ENCODE peak calls at places on chromosomes 4 and X, in seven cellular contexts. One of them, this sample, is unnamed.

GRCh38 chr4:173530326-173531062 is 465 bp upstream of the HAND2 start:
- DNase-seq in WTC11: no peak
- DNase-seq in ovary: peak
- DNase-seq in cardiac muscle cell: peak
- DNase-seq in omental fat pad: no peak
- DNase-seq in lower leg skin: no peak
- DNase-seq in stomach: no peak
- DNase-seq in this sample: peak

GRCh38 chrX:11566814-11567213 is 98.9 kb downstream of the ARHGAP6 start:
- DNase-seq in WTC11: no peak
- DNase-seq in stomach: no peak
- DNase-seq in ovary: no peak
- DNase-seq in omental fat pad: no peak
- DNase-seq in cardiac muscle cell: no peak
- DNase-seq in lower leg skin: no peak
- DNase-seq in this sample: no peak

GRCh38 chr4:9771069-9771468 is 10.4 kb upstream of the DRD5 start:
- DNase-seq in omental fat pad: no peak
- DNase-seq in lower leg skin: no peak
- DNase-seq in WTC11: no peak
- DNase-seq in ovary: no peak
- DNase-seq in stomach: no peak
- DNase-seq in cardiac muscle cell: no peak
- DNase-seq in this sample: no peak

GRCh38 chr4:56410247-56410646 is 23.0 kb upstream of the AASDH start:
- DNase-seq in stomach: peak
- DNase-seq in lower leg skin: no peak
- DNase-seq in cardiac muscle cell: peak
- DNase-seq in omental fat pad: no peak
- DNase-seq in WTC11: no peak
- DNase-seq in ovary: no peak
- DNase-seq in this sample: peak

GRCh38 chr4:7962609-7963508 is 23.2 kb upstream of the AFAP1 start:
- DNase-seq in lower leg skin: peak
- DNase-seq in WTC11: no peak
- DNase-seq in omental fat pad: no peak
- DNase-seq in ovary: no peak
- DNase-seq in stomach: no peak
- DNase-seq in cardiac muscle cell: no peak
- DNase-seq in this sample: no peak

GRCh38 chr4:36187723-36188333 is 56.5 kb downstream of the ARAP2 start:
- DNase-seq in omental fat pad: no peak
- DNase-seq in ovary: no peak
- DNase-seq in lower leg skin: no peak
- DNase-seq in WTC11: peak
- DNase-seq in stomach: no peak
- DNase-seq in cardiac muscle cell: peak
- DNase-seq in this sample: peak

GRCh38 chr4:26724522-26724921 is 136.1 kb upstream of the STIM2 start:
- DNase-seq in omental fat pad: no peak
- DNase-seq in WTC11: no peak
- DNase-seq in stomach: no peak
- DNase-seq in lower leg skin: no peak
- DNase-seq in ovary: no peak
- DNase-seq in cardiac muscle cell: no peak
- DNase-seq in this sample: no peak

GRCh38 chr4:81380364-81380853 is 91.3 kb downstream of the RASGEF1B start:
- DNase-seq in stomach: no peak
- DNase-seq in cardiac muscle cell: no peak
- DNase-seq in omental fat pad: no peak
- DNase-seq in WTC11: no peak
- DNase-seq in ovary: no peak
- DNase-seq in lower leg skin: no peak
- DNase-seq in this sample: no peak

GRCh38 chr4:162841769-162842168 is 324.9 kb downstream of the NAF1 start:
- DNase-seq in lower leg skin: no peak
- DNase-seq in cardiac muscle cell: no peak
- DNase-seq in WTC11: no peak
- DNase-seq in ovary: no peak
- DNase-seq in stomach: no peak
- DNase-seq in omental fat pad: no peak
- DNase-seq in this sample: no peak

GRCh38 chrX:16186380-16187007 is 19.2 kb downstream of the MAGEB17 start:
- DNase-seq in cardiac muscle cell: no peak
- DNase-seq in lower leg skin: no peak
- DNase-seq in WTC11: no peak
- DNase-seq in omental fat pad: no peak
- DNase-seq in stomach: no peak
- DNase-seq in ovary: no peak
- DNase-seq in this sample: no peak

GRCh38 chrX:49627030-49627777 is 28.4 kb downstream of the GAGE1 start:
- DNase-seq in ovary: no peak
- DNase-seq in omental fat pad: no peak
- DNase-seq in lower leg skin: no peak
- DNase-seq in WTC11: peak
- DNase-seq in cardiac muscle cell: peak
- DNase-seq in stomach: no peak
- DNase-seq in this sample: peak

GRCh38 chrX:538311-538710 is 92.3 kb upstream of the SHOX start:
- DNase-seq in omental fat pad: no peak
- DNase-seq in WTC11: no peak
- DNase-seq in stomach: no peak
- DNase-seq in ovary: no peak
- DNase-seq in lower leg skin: peak
- DNase-seq in cardiac muscle cell: no peak
- DNase-seq in this sample: no peak

GRCh38 chr4:180513076-180513475 is 1730.1 kb upstream of the TENM3 start:
- DNase-seq in lower leg skin: no peak
- DNase-seq in cardiac muscle cell: no peak
- DNase-seq in WTC11: no peak
- DNase-seq in stomach: no peak
- DNase-seq in ovary: no peak
- DNase-seq in omental fat pad: no peak
- DNase-seq in this sample: no peak

GRCh38 chr4:24642941-24643628 is 58.7 kb upstream of the DHX15 start:
- DNase-seq in cardiac muscle cell: peak
- DNase-seq in WTC11: no peak
- DNase-seq in lower leg skin: no peak
- DNase-seq in stomach: no peak
- DNase-seq in omental fat pad: no peak
- DNase-seq in ovary: no peak
- DNase-seq in this sample: no peak

GRCh38 chr4:140673729-140674128 is 82.5 kb downstream of the TBC1D9 start:
- DNase-seq in cardiac muscle cell: no peak
- DNase-seq in omental fat pad: no peak
- DNase-seq in lower leg skin: no peak
- DNase-seq in WTC11: no peak
- DNase-seq in stomach: no peak
- DNase-seq in ovary: no peak
- DNase-seq in this sample: no peak

GRCh38 chrX:118593407-118593806 is 97.8 kb downstream of the DOCK11 start:
- DNase-seq in WTC11: no peak
- DNase-seq in lower leg skin: no peak
- DNase-seq in omental fat pad: no peak
- DNase-seq in ovary: no peak
- DNase-seq in stomach: no peak
- DNase-seq in cardiac muscle cell: no peak
- DNase-seq in this sample: no peak

GRCh38 chr4:123870283-123870876 is 473.8 kb downstream of the SPRY1 start:
- DNase-seq in stomach: no peak
- DNase-seq in cardiac muscle cell: no peak
- DNase-seq in lower leg skin: no peak
- DNase-seq in WTC11: no peak
- DNase-seq in omental fat pad: no peak
- DNase-seq in ovary: no peak
- DNase-seq in this sample: no peak

GRCh38 chr4:168221298-168221697 is 97.3 kb downstream of the DDX60 start:
- DNase-seq in omental fat pad: no peak
- DNase-seq in WTC11: no peak
- DNase-seq in lower leg skin: no peak
- DNase-seq in ovary: no peak
- DNase-seq in cardiac muscle cell: peak
- DNase-seq in stomach: no peak
- DNase-seq in this sample: no peak

GRCh38 chr4:108060164-108060563 is 70.5 kb downstream of the HADH start:
- DNase-seq in ovary: no peak
- DNase-seq in omental fat pad: no peak
- DNase-seq in stomach: no peak
- DNase-seq in WTC11: no peak
- DNase-seq in lower leg skin: no peak
- DNase-seq in cardiac muscle cell: peak
- DNase-seq in this sample: peak
- TF ChIP-seq CTCF in ovary: no peak
- TF ChIP-seq CTCF in omental fat pad: no peak
- TF ChIP-seq CTCF in stomach: no peak
- TF ChIP-seq CTCF in WTC11: no peak
- TF ChIP-seq CTCF in lower leg skin: no peak
- TF ChIP-seq CTCF in cardiac muscle cell: peak
- TF ChIP-seq CTCF in this sample: peak

GRCh38 chrX:131783555-131784338 is 239.4 kb upstream of the STK26 start:
- DNase-seq in stomach: peak
- DNase-seq in ovary: peak
- DNase-seq in omental fat pad: peak
- DNase-seq in WTC11: no peak
- DNase-seq in cardiac muscle cell: no peak
- DNase-seq in lower leg skin: peak
- DNase-seq in this sample: no peak

GRCh38 chrX:131779313-131779712 is 235.4 kb downstream of the OR13H1 start:
- DNase-seq in ovary: no peak
- DNase-seq in lower leg skin: no peak
- DNase-seq in WTC11: no peak
- DNase-seq in stomach: no peak
- DNase-seq in omental fat pad: no peak
- DNase-seq in cardiac muscle cell: no peak
- DNase-seq in this sample: no peak

DNA sequence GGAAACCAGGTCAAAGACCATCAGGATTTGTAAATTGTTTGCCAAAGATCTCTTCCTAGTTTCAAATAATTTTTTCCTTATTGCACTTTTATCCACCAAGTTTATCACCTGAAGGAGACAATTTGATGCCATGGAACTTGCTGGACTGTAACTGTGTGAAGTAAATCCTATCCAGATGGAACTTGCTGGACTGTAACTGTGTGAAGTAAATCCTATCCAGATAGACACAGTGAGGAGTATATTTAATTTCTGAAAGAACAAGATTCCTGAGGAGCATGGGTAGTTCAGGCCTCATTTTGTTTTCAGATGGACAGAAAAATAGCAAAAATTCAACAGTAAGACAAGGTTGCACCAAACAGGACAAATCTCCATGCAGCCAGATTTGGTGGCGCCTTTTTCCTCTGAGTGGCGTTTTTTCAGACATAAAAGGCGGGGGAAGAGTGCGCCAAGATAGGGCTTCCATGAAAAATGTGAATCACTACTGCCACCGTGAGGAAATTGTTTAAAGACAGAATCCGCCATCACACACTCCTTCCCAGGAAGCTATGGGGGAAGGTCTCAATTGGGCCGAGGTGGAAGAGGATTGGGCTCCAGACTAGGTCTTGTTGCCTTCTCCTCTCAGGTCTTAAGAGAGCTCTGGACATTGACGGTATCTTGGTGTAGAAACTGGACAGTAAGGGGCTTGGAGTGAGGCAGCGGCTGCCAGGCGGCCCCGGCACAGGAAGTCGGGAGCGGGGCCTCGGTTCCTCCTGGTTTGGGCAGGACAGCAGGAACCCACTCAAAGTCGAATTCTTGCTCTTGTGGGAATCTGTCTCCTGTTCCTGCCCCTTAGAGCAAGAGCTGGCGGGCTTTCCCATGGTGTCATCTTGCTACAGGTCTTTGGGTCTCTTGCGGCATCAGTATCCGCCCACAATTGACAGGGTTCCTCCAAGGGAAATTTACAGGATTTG is 234.7 kb downstream of the OR13H1 start:
- DNase-seq in stomach: peak
- DNase-seq in cardiac muscle cell: no peak
- DNase-seq in WTC11: no peak
- DNase-seq in lower leg skin: peak
- DNase-seq in ovary: peak
- DNase-seq in omental fat pad: peak
- DNase-seq in this sample: no peak
- TF ChIP-seq CTCF in stomach: no peak
- TF ChIP-seq CTCF in cardiac muscle cell: no peak
- TF ChIP-seq CTCF in WTC11: no peak
- TF ChIP-seq CTCF in lower leg skin: no peak
- TF ChIP-seq CTCF in ovary: no peak
- TF ChIP-seq CTCF in omental fat pad: no peak
- TF ChIP-seq CTCF in this sample: no peak

DNA sequence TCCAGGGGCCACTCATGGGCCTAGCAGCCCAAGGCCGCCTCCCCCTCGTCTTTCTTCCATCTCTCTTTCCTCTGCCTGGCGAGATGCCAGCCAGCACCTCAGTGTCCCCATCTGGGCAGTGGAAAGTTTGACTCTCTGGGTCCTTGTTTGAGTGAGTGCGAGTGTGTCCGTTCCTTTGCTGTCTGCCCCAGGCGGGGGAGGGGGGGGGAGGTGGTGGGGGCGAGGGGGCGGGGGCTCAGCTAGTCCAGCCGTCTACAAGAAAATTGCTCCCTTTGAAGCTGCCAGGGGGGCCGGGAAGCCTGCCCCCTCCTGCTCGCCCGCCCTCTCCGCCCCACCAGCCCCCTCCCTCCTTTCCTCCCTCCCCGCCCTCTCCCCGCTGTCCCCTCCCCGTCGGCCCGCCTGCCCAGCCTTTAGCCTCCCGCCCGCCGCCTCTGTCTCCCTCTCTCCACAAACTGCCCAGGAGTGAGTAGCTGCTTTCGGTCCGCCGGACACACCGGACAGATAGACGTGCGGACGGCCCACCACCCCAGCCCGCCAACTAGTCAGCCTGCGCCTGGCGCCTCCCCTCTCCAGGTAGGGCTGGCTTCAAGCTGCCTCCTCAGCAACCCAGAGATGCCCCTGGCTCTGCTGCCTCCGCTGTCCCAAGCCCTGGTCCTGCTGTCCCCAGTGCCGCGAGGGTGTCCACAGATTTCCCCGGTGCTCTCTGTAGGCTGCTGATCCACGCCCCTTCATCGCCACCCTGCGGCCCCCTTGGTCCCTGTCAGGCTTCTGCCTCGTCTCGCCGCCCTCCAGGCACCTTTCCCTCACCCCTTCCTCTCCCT is at the start of gene BGN:
- DNase-seq in cardiac muscle cell: peak
- DNase-seq in stomach: no peak
- DNase-seq in omental fat pad: no peak
- DNase-seq in ovary: peak
- DNase-seq in lower leg skin: no peak
- DNase-seq in WTC11: peak
- DNase-seq in this sample: peak
- TF ChIP-seq CTCF in cardiac muscle cell: peak
- TF ChIP-seq CTCF in stomach: peak
- TF ChIP-seq CTCF in omental fat pad: no peak
- TF ChIP-seq CTCF in ovary: peak
- TF ChIP-seq CTCF in lower leg skin: no peak
- TF ChIP-seq CTCF in WTC11: no peak
- TF ChIP-seq CTCF in this sample: peak

DNA sequence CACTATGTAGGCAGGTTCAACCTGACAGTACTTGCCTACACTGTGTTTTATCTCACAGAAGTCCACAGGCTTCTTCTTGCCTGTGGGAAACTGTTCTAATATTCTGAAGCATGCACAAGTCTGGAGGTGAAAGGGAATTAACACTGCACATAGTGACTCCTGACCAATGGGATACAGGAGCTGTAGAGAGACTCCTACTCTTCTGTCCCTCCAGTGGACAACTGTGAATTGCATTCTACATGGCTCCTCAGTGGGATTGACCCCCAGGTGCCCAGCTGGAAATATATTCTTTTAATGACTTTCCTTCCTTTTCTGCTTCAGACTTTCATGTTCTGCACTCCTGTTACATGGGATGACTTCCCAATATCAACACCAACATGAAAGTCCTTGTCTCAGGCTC is 8.2 kb upstream of the YIPF6 start:
- DNase-seq in cardiac muscle cell: peak
- DNase-seq in WTC11: no peak
- DNase-seq in ovary: no peak
- DNase-seq in stomach: no peak
- DNase-seq in lower leg skin: no peak
- DNase-seq in omental fat pad: no peak
- DNase-seq in this sample: peak
- TF ChIP-seq CTCF in cardiac muscle cell: peak
- TF ChIP-seq CTCF in WTC11: no peak
- TF ChIP-seq CTCF in ovary: no peak
- TF ChIP-seq CTCF in stomach: no peak
- TF ChIP-seq CTCF in lower leg skin: no peak
- TF ChIP-seq CTCF in omental fat pad: no peak
- TF ChIP-seq CTCF in this sample: peak

This sample was measured in neural progenitor cell.